ENCODE peak calls at places on chromosomes 11 and 22, in seven cellular contexts. A is CD8-positive, alpha-beta T cell; X is cardiac muscle cell; Z is thoracic aorta; K is PC-3; S is tibial nerve; W is effector memory CD4-positive, alpha-beta T cell. U is an unnamed sample.

GRCh38 chr11:29343465-29344333 is 673.1 kb downstream of the KCNA4 start:
- DNase-seq in A (no peak), X (peak; percentile 70), Z (no peak), K (peak; percentile 76), S (peak; percentile 15), W (no peak), U (no peak)

GRCh38 chr11:109490953-109491733 is 69.2 kb downstream of the C11orf87 start:
- DNase-seq in A (no peak), X (peak; percentile 16), Z (no peak), K (no peak), S (no peak), W (no peak), U (no peak)

GRCh38 chr11:123545726-123546125 is 108.7 kb downstream of the SCN3B start:
- DNase-seq in A (no peak), X (no peak), Z (no peak), K (no peak), S (no peak), W (no peak), U (no peak)

GRCh38 chr22:30261134-30261533 is 5.5 kb downstream of the OSM start:
- DNase-seq in A (no peak), X (no peak), Z (no peak), K (no peak), S (no peak), W (no peak), U (no peak)

GRCh38 chr11:120546312-120547205 is 35.0 kb downstream of the GRIK4 start:
- DNase-seq in A (no peak), X (peak; percentile 95), Z (peak; percentile 47), K (peak; percentile 97), S (no peak), W (no peak), U (no peak)

GRCh38 chr11:10631761-10632160 is 61.8 kb downstream of the IRAG1 start:
- DNase-seq in A (no peak), X (no peak), Z (no peak), K (no peak), S (no peak), W (no peak), U (no peak)

GRCh38 chr11:44950036-44950624 is 553 bp downstream of the TP53I11 start:
- DNase-seq in A (no peak), X (no peak), Z (no peak), K (no peak), S (no peak), W (no peak), U (no peak)

GRCh38 chr22:49827307-49827852 is 293 bp downstream of the BRD1 start:
- DNase-seq in A (no peak), X (peak; percentile 38), Z (no peak), K (no peak), S (no peak), W (no peak), U (no peak)

GRCh38 chr11:74956387-74956786 is 7.3 kb downstream of the SPCS2 start:
- DNase-seq in A (no peak), X (no peak), Z (no peak), K (no peak), S (no peak), W (no peak), U (no peak)

GRCh38 chr11:67295846-67296245 is 6.7 kb downstream of the ANKRD13D start:
- DNase-seq in A (no peak), X (no peak), Z (no peak), K (peak; percentile 22), S (no peak), W (no peak), U (no peak)

GRCh38 chr22:23530766-23531282 is 49.3 kb downstream of the IGLL1 start:
- DNase-seq in A (no peak), X (no peak), Z (no peak), K (no peak), S (no peak), W (no peak), U (no peak)

GRCh38 chr22:46063861-46064235 is 86.5 kb upstream of the PPARA start:
- DNase-seq in A (no peak), X (no peak), Z (no peak), K (peak; percentile 36), S (peak; percentile 27), W (no peak), U (no peak)

GRCh38 chr11:80417681-80418080 is 976.9 kb upstream of the TENM4 start:
- DNase-seq in A (no peak), X (no peak), Z (no peak), K (peak; percentile 47), S (no peak), W (no peak), U (no peak)

GRCh38 chr22:41772645-41773044 is 27.8 kb upstream of the CCDC134 start:
- DNase-seq in A (no peak), X (no peak), Z (no peak), K (peak; percentile 39), S (no peak), W (no peak), U (no peak)

GRCh38 chr11:90845126-90845525 is 622.3 kb upstream of the CHORDC1 start:
- DNase-seq in A (no peak), X (no peak), Z (no peak), K (peak; percentile 36), S (no peak), W (no peak), U (no peak)

GRCh38 chr11:112977620-112978212 is 16.5 kb downstream of the NCAM1 start:
- DNase-seq in A (no peak), X (peak; percentile 92), Z (no peak), K (no peak), S (no peak), W (no peak), U (no peak)

GRCh38 chr11:45085657-45086501 is 60.6 kb upstream of the PRDM11 start:
- DNase-seq in A (no peak), X (no peak), Z (no peak), K (no peak), S (no peak), W (no peak), U (no peak)

GRCh38 chr11:121802542-121802941 is 313.5 kb downstream of the BLID start:
- DNase-seq in A (no peak), X (no peak), Z (no peak), K (no peak), S (no peak), W (no peak), U (no peak)

GRCh38 chr11:121807051-121807450 is 309.0 kb downstream of the BLID start:
- DNase-seq in A (no peak), X (no peak), Z (no peak), K (no peak), S (no peak), W (no peak), U (no peak)

GRCh38 chr11:121810291-121810690 is 305.7 kb downstream of the BLID start:
- DNase-seq in A (no peak), X (peak; percentile 32), Z (no peak), K (peak; percentile 73), S (no peak), W (no peak), U (no peak)

DNA sequence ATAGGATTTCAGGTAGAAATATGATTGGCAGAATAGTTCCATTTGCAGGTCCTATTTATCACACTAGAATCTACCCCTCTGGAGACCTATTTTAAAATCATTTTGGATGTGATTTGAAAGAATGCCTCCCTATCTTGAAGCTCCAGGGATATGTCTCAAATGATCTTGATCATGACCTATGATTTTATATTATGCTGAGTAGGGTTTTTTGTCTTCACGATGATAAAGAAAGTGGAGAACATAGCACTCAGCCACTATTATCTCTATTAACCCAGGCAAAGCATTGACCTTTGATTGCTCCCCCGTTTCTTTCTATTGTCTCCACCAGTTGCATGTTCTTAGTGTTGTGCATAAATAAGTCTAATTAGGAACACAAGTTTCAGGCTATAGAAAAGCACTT is 307.9 kb downstream of the BLID start:
- DNase-seq in A (no peak), X (no peak), Z (no peak), K (no peak), S (no peak), W (no peak), U (no peak)
- H3K4me3 ChIP-seq in A (no peak overlapping the region), X (no peak overlapping the region), Z (no peak overlapping the region), K (no peak overlapping the region), S (no peak overlapping the region), W (no peak overlapping the region), U (no peak overlapping the region)

GRCh38 chr22:37053310-37054077 is 2.0 kb downstream of the KCTD17 start:
- DNase-seq in A (no peak), X (peak; percentile 30), Z (no peak), K (no peak), S (no peak), W (no peak), U (no peak)
- H3K4me1 ChIP-seq in A (peaks cover 11% of the 10 kb centered on the region), X (no peaks in the 10 kb centered on the region), Z (peaks cover 11% of the 10 kb centered on the region), K (no peaks in the 10 kb centered on the region), S (peaks cover 10% of the 10 kb centered on the region), W (peaks cover 7% of the 10 kb centered on the region), U (no peaks in the 10 kb centered on the region)

GRCh38 chr11:61281581-61282250 is 13.4 kb downstream of the VWCE start:
- DNase-seq in A (no peak), X (peak; percentile 58), Z (no peak), K (no peak), S (no peak), W (no peak), U (no peak)
- H3K4me3 ChIP-seq in A (no peak overlapping the region), X (no peak overlapping the region), Z (no peak overlapping the region), K (no peak overlapping the region), S (no peak overlapping the region), W (no peak overlapping the region), U (no peak overlapping the region)

DNA sequence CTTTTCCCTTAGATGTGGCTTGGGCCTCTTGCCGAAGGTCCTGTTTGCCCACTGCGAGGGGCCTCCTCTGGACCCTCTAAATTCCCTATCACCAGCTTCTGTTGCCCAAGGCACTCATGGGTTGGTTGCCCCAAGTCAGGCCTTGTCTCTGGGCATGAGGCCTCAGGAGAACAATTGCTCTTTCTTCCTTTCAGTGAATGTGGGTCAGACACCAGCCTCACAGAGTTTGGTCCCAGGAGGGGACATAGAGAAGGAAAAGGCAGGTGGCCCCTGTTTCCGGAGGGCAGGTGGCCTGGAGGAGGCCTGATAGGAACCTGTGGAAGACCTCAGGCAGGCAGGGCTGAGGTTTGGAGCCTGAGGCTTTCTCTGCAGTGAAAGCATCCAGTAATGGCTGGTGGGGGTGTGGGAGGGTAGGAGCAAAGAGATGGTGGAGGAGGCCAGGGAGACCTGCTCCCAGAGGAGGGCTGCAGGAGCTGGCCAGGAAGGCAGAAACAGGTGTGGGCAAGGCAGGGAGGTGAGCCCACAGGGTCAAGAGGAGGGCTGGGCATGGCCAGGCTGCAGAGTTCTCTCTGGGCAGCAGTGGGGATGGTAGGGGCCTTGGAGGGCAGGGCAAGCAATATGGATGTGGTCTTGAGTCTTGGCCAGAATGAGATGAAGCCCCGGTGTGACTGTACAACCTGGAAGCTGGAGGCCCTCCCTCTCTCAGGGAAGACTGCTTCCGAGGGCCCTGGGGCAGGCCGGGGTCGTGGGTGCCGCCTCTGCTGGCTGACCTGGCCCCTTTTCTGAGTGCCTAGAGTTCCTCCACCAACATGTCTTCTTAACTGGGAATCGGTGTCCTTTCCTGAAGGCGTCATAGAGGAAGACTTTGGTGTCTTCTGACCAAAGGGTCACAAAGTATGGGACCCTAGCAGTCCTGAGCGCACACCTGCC is 28.0 kb upstream of the LMO1 start:
- DNase-seq in A (no peak), X (no peak), Z (no peak), K (no peak), S (no peak), W (no peak), U (peak; percentile 16)
- H3K4me1 ChIP-seq in A (no peaks in the 10 kb centered on the region), X (no peaks in the 10 kb centered on the region), Z (no peaks in the 10 kb centered on the region), K (no peaks in the 10 kb centered on the region), S (no peaks in the 10 kb centered on the region), W (no peaks in the 10 kb centered on the region), U (no peaks in the 10 kb centered on the region)

DNA sequence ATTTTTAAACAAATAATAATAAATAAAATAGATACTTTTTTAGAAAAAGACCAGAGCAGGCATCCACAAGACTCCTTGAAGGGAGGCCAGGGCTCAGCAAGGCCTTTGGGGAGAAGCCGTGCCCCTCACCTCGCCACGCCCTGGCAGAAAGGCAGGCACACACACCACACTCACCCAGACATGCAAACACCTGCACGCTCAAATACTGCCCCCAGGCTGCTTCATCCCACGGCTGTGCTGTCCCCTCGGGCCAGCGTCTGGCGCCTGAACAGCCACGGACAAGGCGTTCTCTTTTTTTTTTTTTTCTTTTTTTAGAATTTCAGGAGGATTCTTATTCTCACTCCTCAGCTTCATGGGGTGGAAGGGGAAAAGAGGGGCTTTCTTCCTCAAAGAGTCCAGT is 1.5 kb downstream of the FADS3 start:
- DNase-seq in A (no peak), X (no peak), Z (no peak), K (no peak), S (no peak), W (no peak), U (no peak)
- H3K4me3 ChIP-seq in A (no peak overlapping the region), X (no peak overlapping the region), Z (peak overlapping the region; percentile 86), K (no peak overlapping the region), S (peak overlapping the region; percentile 83), W (no peak overlapping the region), U (no peak overlapping the region)